ENCODE peak calls at places on chromosomes 6 and 20, in four cellular contexts. One of them, this sample, is unnamed.

GRCh38 chr20:63323298-63323820 is 30.4 kb downstream of the COL20A1 start:
- DNase-seq in astrocyte of the cerebellum: no peak
- DNase-seq in PC-3: no peak
- DNase-seq in mucosa of descending colon: no peak
- DNase-seq in this sample: no peak

GRCh38 chr6:81144346-81144745 is 608.1 kb downstream of the TENT5A start:
- DNase-seq in astrocyte of the cerebellum: no peak
- DNase-seq in PC-3: no peak
- DNase-seq in mucosa of descending colon: no peak
- DNase-seq in this sample: no peak

GRCh38 chr20:38083338-38084048 is 49.9 kb downstream of the RPRD1B start:
- DNase-seq in astrocyte of the cerebellum: no peak
- DNase-seq in PC-3: no peak
- DNase-seq in mucosa of descending colon: no peak
- DNase-seq in this sample: no peak

GRCh38 chr6:116847234-116847633 is 18.4 kb upstream of the GPRC6A start:
- DNase-seq in astrocyte of the cerebellum: peak
- DNase-seq in PC-3: peak
- DNase-seq in mucosa of descending colon: no peak
- DNase-seq in this sample: peak

GRCh38 chr6:158645064-158646022 is 800 bp upstream of the DYNLT1 start:
- DNase-seq in astrocyte of the cerebellum: no peak
- DNase-seq in PC-3: peak
- DNase-seq in mucosa of descending colon: no peak
- DNase-seq in this sample: no peak

GRCh38 chr20:22861990-22862389 is 173.1 kb upstream of the SSTR4 start:
- DNase-seq in astrocyte of the cerebellum: no peak
- DNase-seq in PC-3: peak
- DNase-seq in mucosa of descending colon: no peak
- DNase-seq in this sample: peak

GRCh38 chr6:33746651-33747100 is at the start of gene IP6K3:
- DNase-seq in astrocyte of the cerebellum: no peak
- DNase-seq in PC-3: no peak
- DNase-seq in mucosa of descending colon: no peak
- DNase-seq in this sample: no peak

GRCh38 chr20:32961956-32962517 is 42.2 kb downstream of the SUN5 start:
- DNase-seq in astrocyte of the cerebellum: no peak
- DNase-seq in PC-3: no peak
- DNase-seq in mucosa of descending colon: no peak
- DNase-seq in this sample: no peak

GRCh38 chr6:112831022-112831421 is 483.9 kb downstream of the RFPL4B start:
- DNase-seq in astrocyte of the cerebellum: no peak
- DNase-seq in PC-3: peak
- DNase-seq in mucosa of descending colon: no peak
- DNase-seq in this sample: peak

GRCh38 chr20:17868146-17868545 is 100.4 kb downstream of the SNX5 start:
- DNase-seq in astrocyte of the cerebellum: no peak
- DNase-seq in PC-3: no peak
- DNase-seq in mucosa of descending colon: no peak
- DNase-seq in this sample: no peak

GRCh38 chr6:144878577-144878976 is 593.4 kb downstream of the UTRN start:
- DNase-seq in astrocyte of the cerebellum: no peak
- DNase-seq in PC-3: no peak
- DNase-seq in mucosa of descending colon: no peak
- DNase-seq in this sample: no peak

GRCh38 chr6:134115715-134116074 is 63.3 kb upstream of the SLC2A12 start:
- DNase-seq in astrocyte of the cerebellum: no peak
- DNase-seq in PC-3: no peak
- DNase-seq in mucosa of descending colon: no peak
- DNase-seq in this sample: no peak

GRCh38 chr6:85429346-85429745 is 20.5 kb upstream of the NT5E start:
- DNase-seq in astrocyte of the cerebellum: no peak
- DNase-seq in PC-3: no peak
- DNase-seq in mucosa of descending colon: no peak
- DNase-seq in this sample: no peak

GRCh38 chr20:37407117-37407566 is 61.2 kb downstream of the SRC start:
- DNase-seq in astrocyte of the cerebellum: no peak
- DNase-seq in PC-3: peak
- DNase-seq in mucosa of descending colon: no peak
- DNase-seq in this sample: peak

GRCh38 chr20:53748821-53749402 is 155.3 kb upstream of the ZNF217 start:
- DNase-seq in astrocyte of the cerebellum: no peak
- DNase-seq in PC-3: peak
- DNase-seq in mucosa of descending colon: no peak
- DNase-seq in this sample: peak

GRCh38 chr6:16731503-16732018 is 29.7 kb downstream of the ATXN1 start:
- DNase-seq in astrocyte of the cerebellum: no peak
- DNase-seq in PC-3: peak
- DNase-seq in mucosa of descending colon: no peak
- DNase-seq in this sample: no peak

GRCh38 chr6:52546192-52546591 is 30.7 kb downstream of the TRAM2 start:
- DNase-seq in astrocyte of the cerebellum: no peak
- DNase-seq in PC-3: no peak
- DNase-seq in mucosa of descending colon: no peak
- DNase-seq in this sample: no peak

GRCh38 chr6:27546522-27546921 is 73.6 kb upstream of the ZNF184 start:
- DNase-seq in astrocyte of the cerebellum: no peak
- DNase-seq in PC-3: no peak
- DNase-seq in mucosa of descending colon: no peak
- DNase-seq in this sample: no peak
- H3K4me3 ChIP-seq in astrocyte of the cerebellum: no peak
- H3K4me3 ChIP-seq in PC-3: no peak
- H3K4me3 ChIP-seq in mucosa of descending colon: no peak
- H3K4me3 ChIP-seq in this sample: no peak

DNA sequence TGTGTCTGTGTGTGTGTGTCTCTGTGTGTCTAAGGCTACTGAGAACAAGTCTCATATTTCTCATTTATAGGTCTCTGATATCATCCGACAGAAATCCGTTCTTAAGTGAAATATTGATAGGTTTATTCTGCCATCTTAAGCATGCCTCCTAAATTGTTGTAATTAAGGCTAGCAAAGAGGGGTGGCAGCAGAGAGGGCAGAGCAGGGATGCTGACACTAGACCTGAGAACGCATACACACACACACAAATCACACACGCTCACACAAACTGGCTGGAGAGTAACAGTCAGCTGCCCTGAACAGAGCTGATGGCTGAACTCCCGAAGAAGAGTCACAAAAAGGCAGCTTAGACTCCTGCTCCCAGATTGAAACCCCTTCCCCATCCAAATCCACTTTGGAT is 85.0 kb upstream of the LRFN2 start:
- DNase-seq in astrocyte of the cerebellum: no peak
- DNase-seq in PC-3: no peak
- DNase-seq in mucosa of descending colon: no peak
- DNase-seq in this sample: no peak
- TF ChIP-seq CTCF in astrocyte of the cerebellum: no peak
- TF ChIP-seq CTCF in PC-3: no peak
- TF ChIP-seq CTCF in mucosa of descending colon: no peak
- TF ChIP-seq CTCF in this sample: no peak

GRCh38 chr6:34891296-34891695 is 2.2 kb downstream of the ANKS1A start:
- DNase-seq in astrocyte of the cerebellum: no peak
- DNase-seq in PC-3: peak
- DNase-seq in mucosa of descending colon: no peak
- DNase-seq in this sample: peak

GRCh38 chr6:34888441-34888820 is 589 bp upstream of the TAF11 start:
- DNase-seq in astrocyte of the cerebellum: no peak
- DNase-seq in PC-3: no peak
- DNase-seq in mucosa of descending colon: no peak
- DNase-seq in this sample: no peak

GRCh38 chr6:34887753-34888440 is at the start of gene TAF11:
- DNase-seq in astrocyte of the cerebellum: peak
- DNase-seq in PC-3: peak
- DNase-seq in mucosa of descending colon: peak
- DNase-seq in this sample: peak

GRCh38 chr6:34888874-34889555 is at the start of gene ANKS1A:
- DNase-seq in astrocyte of the cerebellum: no peak
- DNase-seq in PC-3: peak
- DNase-seq in mucosa of descending colon: peak
- DNase-seq in this sample: peak

DNA sequence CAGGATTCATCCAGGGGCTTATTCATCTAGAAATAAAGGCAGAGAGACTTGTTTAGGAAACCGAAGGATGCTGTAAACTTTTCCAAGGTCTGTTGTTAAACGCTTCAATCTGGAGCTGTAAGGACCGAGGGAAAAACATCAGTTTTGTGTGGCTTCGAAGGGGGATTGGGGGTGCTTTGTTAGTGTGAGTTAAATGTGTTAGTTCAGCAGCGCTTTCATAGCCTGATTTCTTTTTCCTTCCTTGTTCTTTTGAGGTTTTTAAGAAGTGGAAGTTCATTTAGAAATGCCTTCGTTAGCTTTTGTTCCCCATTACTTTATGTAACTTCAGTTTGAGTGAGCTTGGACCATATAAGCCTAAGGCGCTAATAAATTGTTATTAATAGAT is 1.5 kb downstream of the ANKS1A start:
- DNase-seq in astrocyte of the cerebellum: no peak
- DNase-seq in PC-3: no peak
- DNase-seq in mucosa of descending colon: no peak
- DNase-seq in this sample: no peak
- H3K4me3 ChIP-seq in astrocyte of the cerebellum: peak
- H3K4me3 ChIP-seq in PC-3: peak
- H3K4me3 ChIP-seq in mucosa of descending colon: no peak
- H3K4me3 ChIP-seq in this sample: peak

GRCh38 chr20:2757969-2758368 is 42.5 kb downstream of the CPXM1 start:
- DNase-seq in astrocyte of the cerebellum: no peak
- DNase-seq in PC-3: no peak
- DNase-seq in mucosa of descending colon: no peak
- DNase-seq in this sample: no peak

GRCh38 chr20:2755451-2756055 is 44.9 kb downstream of the CPXM1 start:
- DNase-seq in astrocyte of the cerebellum: no peak
- DNase-seq in PC-3: no peak
- DNase-seq in mucosa of descending colon: no peak
- DNase-seq in this sample: no peak

GRCh38 chr20:2757001-2757400 is 43.4 kb downstream of the CPXM1 start:
- DNase-seq in astrocyte of the cerebellum: no peak
- DNase-seq in PC-3: no peak
- DNase-seq in mucosa of descending colon: no peak
- DNase-seq in this sample: no peak

GRCh38 chr20:2754426-2754825 is 46.0 kb downstream of the CPXM1 start:
- DNase-seq in astrocyte of the cerebellum: no peak
- DNase-seq in PC-3: no peak
- DNase-seq in mucosa of descending colon: no peak
- DNase-seq in this sample: no peak

DNA sequence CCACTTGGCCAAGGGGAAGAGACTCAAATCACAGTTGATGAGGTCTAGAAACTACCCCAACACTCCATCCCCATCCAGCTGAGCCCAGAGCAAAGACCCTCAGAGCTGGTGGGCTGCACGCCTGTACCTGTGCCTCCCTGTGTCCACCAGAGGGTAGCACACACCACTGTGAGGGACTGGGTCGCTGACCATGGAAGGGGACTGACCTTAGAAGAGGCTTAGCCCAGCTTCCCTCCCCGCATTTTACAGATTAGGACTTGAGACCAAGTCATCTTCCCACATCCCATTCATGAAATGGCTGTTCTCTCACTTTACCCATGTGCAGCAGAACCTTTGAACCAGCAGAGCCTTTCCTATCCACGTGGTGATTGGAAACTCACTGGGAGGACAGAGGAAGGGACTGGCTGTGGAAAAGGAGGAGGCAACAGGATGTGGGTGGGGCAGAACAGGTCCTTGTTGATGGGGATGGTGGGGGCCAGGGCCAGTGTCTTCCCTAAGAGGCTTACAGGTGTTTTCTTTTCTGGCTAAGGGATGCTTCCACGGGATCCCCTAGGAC is 44.3 kb downstream of the CPXM1 start:
- DNase-seq in astrocyte of the cerebellum: peak
- DNase-seq in PC-3: peak
- DNase-seq in mucosa of descending colon: no peak
- DNase-seq in this sample: peak
- TF ChIP-seq CTCF in astrocyte of the cerebellum: peak
- TF ChIP-seq CTCF in PC-3: peak
- TF ChIP-seq CTCF in mucosa of descending colon: no peak
- TF ChIP-seq CTCF in this sample: peak

GRCh38 chr6:128471907-128472306 is 48.5 kb downstream of the PTPRK start:
- DNase-seq in astrocyte of the cerebellum: no peak
- DNase-seq in PC-3: no peak
- DNase-seq in mucosa of descending colon: no peak
- DNase-seq in this sample: no peak

GRCh38 chr6:128479048-128479666 is 41.2 kb downstream of the PTPRK start:
- DNase-seq in astrocyte of the cerebellum: no peak
- DNase-seq in PC-3: no peak
- DNase-seq in mucosa of descending colon: no peak
- DNase-seq in this sample: no peak

GRCh38 chr6:128478230-128479047 is 42.0 kb downstream of the PTPRK start:
- DNase-seq in astrocyte of the cerebellum: no peak
- DNase-seq in PC-3: no peak
- DNase-seq in mucosa of descending colon: no peak
- DNase-seq in this sample: peak

GRCh38 chr6:128474933-128475332 is 45.5 kb downstream of the PTPRK start:
- DNase-seq in astrocyte of the cerebellum: no peak
- DNase-seq in PC-3: no peak
- DNase-seq in mucosa of descending colon: no peak
- DNase-seq in this sample: no peak

GRCh38 chr6:128474481-128474880 is 45.9 kb downstream of the PTPRK start:
- DNase-seq in astrocyte of the cerebellum: no peak
- DNase-seq in PC-3: no peak
- DNase-seq in mucosa of descending colon: no peak
- DNase-seq in this sample: peak
- H3K4me3 ChIP-seq in astrocyte of the cerebellum: no peak
- H3K4me3 ChIP-seq in PC-3: no peak
- H3K4me3 ChIP-seq in mucosa of descending colon: no peak
- H3K4me3 ChIP-seq in this sample: no peak

This sample was measured in epithelial cell of esophagus.